ENCODE peak calls at places on chromosomes 3 and 15, in four cellular contexts. P is breast epithelium, S is PC-9, O is uterus. Q is an unnamed sample.
A peak's percentile ranks its signal among the peaks of the same experiment; 100 is the strongest.

GRCh38 chr3:21649519-21649918 is 101.5 kb downstream of the ZNF385D start:
- DNase-seq in O (no peak), P (no peak), S (no peak), Q (no peak)

GRCh38 chr3:41362638-41363559 is 163.6 kb downstream of the CTNNB1 start:
- DNase-seq in O (no peak), S (no peak), P (no peak), Q (no peak)

GRCh38 chr15:77966540-77967290 is 110.8 kb downstream of the TBC1D2B start:
- DNase-seq in S (no peak), O (no peak), P (no peak), Q (no peak)

GRCh38 chr3:31456373-31456772 is 76.4 kb upstream of the STT3B start:
- DNase-seq in S (no peak), P (no peak), O (no peak), Q (no peak)

GRCh38 chr15:85646538-85647091 is 148.1 kb downstream of the KLHL25 start:
- DNase-seq in O (no peak), S (no peak), P (no peak), Q (no peak)

GRCh38 chr3:99875573-99875924 is 57.9 kb downstream of the CMSS1 start:
- DNase-seq in O (no peak), S (peak; percentile 68), P (no peak), Q (no peak)

GRCh38 chr15:51180534-51180933 is 85.8 kb upstream of the TNFAIP8L3 start:
- DNase-seq in O (no peak), S (no peak), P (no peak), Q (no peak)

GRCh38 chr15:41773729-41774061 is 589 bp upstream of the MAPKBP1 start:
- DNase-seq in O (no peak), S (no peak), P (no peak), Q (no peak)

GRCh38 chr3:52831500-52832301 is 1.2 kb upstream of the ITIH4 start:
- DNase-seq in O (peak; percentile 67), P (peak; percentile 37), S (peak; percentile 71), Q (peak; percentile 73)

GRCh38 chr3:181715601-181716340 is 4.0 kb downstream of the SOX2 start:
- DNase-seq in O (no peak), P (no peak), S (no peak), Q (no peak)

GRCh38 chr3:187041362-187042061 is 97.8 kb downstream of the RPL39L start:
- DNase-seq in P (no peak), S (no peak), O (no peak), Q (no peak)

GRCh38 chr3:11413071-11413470 is 140.9 kb downstream of the ATG7 start:
- DNase-seq in S (no peak), O (no peak), P (no peak), Q (no peak)

GRCh38 chr3:146125946-146126345 is 35.0 kb downstream of the PLOD2 start:
- DNase-seq in P (no peak), S (peak; percentile 48), O (peak; percentile 21), Q (no peak)

GRCh38 chr3:13165576-13165975 is 92.3 kb upstream of the IQSEC1 start:
- DNase-seq in S (no peak), O (no peak), P (no peak), Q (no peak)

GRCh38 chr3:86830566-86830965 is 160.4 kb downstream of the VGLL3 start:
- DNase-seq in S (peak; percentile 40), O (no peak), P (no peak), Q (no peak)

GRCh38 chr3:45241206-45241605 is 15.1 kb upstream of the TMEM158 start:
- DNase-seq in P (no peak), O (no peak), S (no peak), Q (no peak)

GRCh38 chr15:100726426-100727190 is 124.2 kb downstream of the ASB7 start:
- DNase-seq in O (no peak), P (no peak), S (no peak), Q (no peak)

GRCh38 chr3:159669753-159670152 is 318.9 kb upstream of the IL12A start:
- DNase-seq in P (no peak), S (no peak), O (no peak), Q (no peak)

GRCh38 chr3:152488449-152488848 is 219.7 kb downstream of the MBNL1 start:
- DNase-seq in S (no peak), P (no peak), O (no peak), Q (no peak)

GRCh38 chr3:188202358-188203138 is 48.6 kb downstream of the LPP start:
- DNase-seq in O (no peak), S (no peak), P (no peak), Q (no peak)

GRCh38 chr15:26083457-26084350 is 220.6 kb upstream of the ATP10A start:
- DNase-seq in O (no peak), S (no peak), P (no peak), Q (no peak)

GRCh38 chr15:70351941-70352774 is 254.4 kb upstream of the TLE3 start:
- DNase-seq in O (no peak), P (no peak), S (no peak), Q (no peak)
- H3K27me3 ChIP-seq in O (no peaks in the 10 kb centered on the region), P (no peaks in the 10 kb centered on the region), S (no peaks in the 10 kb centered on the region), Q (no peaks in the 10 kb centered on the region)

GRCh38 chr15:27481768-27482167 is 510.8 kb downstream of the GABRG3 start:
- DNase-seq in P (no peak), S (no peak), O (no peak), Q (no peak)

GRCh38 chr15:27480642-27481041 is 509.7 kb downstream of the GABRG3 start:
- DNase-seq in S (no peak), O (no peak), P (no peak), Q (no peak)

GRCh38 chr15:27483124-27483523 is 512.1 kb downstream of the GABRG3 start:
- DNase-seq in O (no peak), S (no peak), P (no peak), Q (no peak)

GRCh38 chr15:27480141-27480530 is 509.2 kb downstream of the GABRG3 start:
- DNase-seq in P (no peak), S (no peak), O (no peak), Q (no peak)

GRCh38 chr15:27482344-27482743 is 511.4 kb downstream of the GABRG3 start:
- DNase-seq in O (no peak), S (no peak), P (no peak), Q (no peak)
- H3K9me3 ChIP-seq in O (no peaks in the 10 kb centered on the region), S (no peaks in the 10 kb centered on the region), P (no peaks in the 10 kb centered on the region), Q (no peaks in the 10 kb centered on the region)

GRCh38 chr3:71006810-71007785 is 576.4 kb downstream of the FOXP1 start:
- DNase-seq in O (no peak), P (no peak), S (no peak), Q (no peak)
- TF ChIP-seq CTCF in O (peak; percentile 49), P (peak; percentile 23), S (peak; percentile 67), Q (peak; percentile 52)

DNA sequence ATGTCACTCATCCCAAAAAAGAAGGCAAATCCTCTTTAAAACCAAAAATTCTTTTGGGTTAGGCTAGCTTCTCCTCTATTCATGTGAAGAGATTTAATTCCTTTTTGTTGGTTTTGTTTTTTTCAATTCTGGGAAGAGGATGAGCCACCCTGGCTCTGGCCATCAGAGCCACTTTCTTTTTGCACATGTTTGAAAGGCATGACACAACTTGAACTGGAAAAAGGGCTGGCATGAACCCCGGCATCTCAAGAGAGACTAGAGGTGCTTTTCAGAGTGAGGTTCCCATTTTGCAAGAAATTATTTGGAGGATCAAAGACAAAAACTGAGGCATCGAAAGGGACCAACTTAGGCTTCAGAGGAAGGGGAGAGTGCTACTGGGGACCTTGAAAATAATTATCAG is 73.6 kb downstream of the WWTR1 start:
- DNase-seq in O (no peak), P (no peak), S (no peak), Q (no peak)
- H3K27me3 ChIP-seq in O (no peaks in the 10 kb centered on the region), P (no peaks in the 10 kb centered on the region), S (no peaks in the 10 kb centered on the region), Q (no peaks in the 10 kb centered on the region)

Q was measured in right lobe of liver.